ENCODE peak calls at places on chromosomes 4 and X, in six cellular contexts. P is endothelial cell of umbilical vein; R is Right ventricle myocardium superior; N is effector memory CD8-positive, alpha-beta T cell; S is neuronal stem cell; H is ELR. Y is an unnamed sample.

GRCh38 chr4:107901213-107901934 is 30.0 kb upstream of the CYP2U1 start:
- DNase-seq in S (no peak), R (no peak), H (no peak), P (no peak), N (no peak), Y (no peak)

GRCh38 chrX:11702965-11703631 is 37.4 kb upstream of the ARHGAP6 start:
- DNase-seq in H (no peak), P (no peak), N (no peak), S (no peak), R (no peak), Y (no peak)

GRCh38 chr4:115629270-115629669 is 515.9 kb upstream of the NDST4 start:
- DNase-seq in R (no peak), N (no peak), P (no peak), S (no peak), H (no peak), Y (no peak)

GRCh38 chrX:118964252-118964651 is 10.2 kb upstream of the LONRF3 start:
- DNase-seq in P (no peak), H (no peak), N (no peak), R (no peak), S (no peak), Y (no peak)

GRCh38 chrX:51456814-51457213 is 39.6 kb downstream of the NUDT11 start:
- DNase-seq in S (no peak), R (no peak), P (no peak), N (no peak), H (no peak), Y (no peak)

GRCh38 chrX:115952417-115953092 is 218.0 kb upstream of the AGTR2 start:
- DNase-seq in R (no peak), S (no peak), P (no peak), N (no peak), H (no peak), Y (no peak)

GRCh38 chrX:72621163-72621562 is 48.5 kb upstream of the HDAC8 start:
- DNase-seq in H (peak), P (no peak), R (no peak), S (no peak), N (no peak), Y (no peak)

GRCh38 chr4:78410651-78411050 is 140.9 kb upstream of the ANXA3 start:
- DNase-seq in R (no peak), S (no peak), N (no peak), P (no peak), H (no peak), Y (no peak)

GRCh38 chrX:149283853-149284252 is 221.3 kb downstream of the IDS start:
- DNase-seq in N (no peak), R (no peak), P (no peak), S (no peak), H (no peak), Y (no peak)

GRCh38 chr4:18934197-18934596 is 912.6 kb upstream of the LCORL start:
- DNase-seq in H (peak), S (no peak), R (no peak), P (no peak), N (no peak), Y (peak)

GRCh38 chr4:86453044-86453501 is 93.2 kb upstream of the MAPK10 start:
- DNase-seq in S (no peak), H (no peak), R (peak), N (no peak), P (no peak), Y (no peak)

GRCh38 chrX:140439455-140439854 is 65.4 kb downstream of the SOX3 start:
- DNase-seq in S (peak), N (no peak), R (peak), P (no peak), H (no peak), Y (peak)

GRCh38 chr4:185127021-185127925 is 15.8 kb upstream of the SLC25A4 start:
- DNase-seq in R (peak), H (peak), S (no peak), N (no peak), P (peak), Y (no peak)

GRCh38 chr4:38867478-38868054 is at the start of gene FAM114A1:
- DNase-seq in S (peak), H (peak), R (peak), P (peak), N (no peak), Y (peak)

GRCh38 chr4:181350578-181351420 is 892.4 kb upstream of the TENM3 start:
- DNase-seq in H (no peak), P (no peak), N (no peak), R (no peak), S (peak), Y (no peak)

GRCh38 chr4:169030575-169030982 is 20.5 kb upstream of the CBR4 start:
- DNase-seq in H (peak), R (no peak), N (no peak), S (no peak), P (peak), Y (no peak)

GRCh38 chrX:72272868-72273267 is 4.2 kb downstream of the RPS4X start:
- DNase-seq in S (no peak), R (no peak), H (peak), P (no peak), N (no peak), Y (no peak)

GRCh38 chr4:40196724-40197281 is at the start of gene RHOH:
- DNase-seq in R (no peak), S (no peak), H (no peak), P (no peak), N (peak), Y (no peak)

GRCh38 chr4:168451744-168452394 is 28.4 kb downstream of the DDX60L start:
- DNase-seq in P (peak), H (peak), R (no peak), N (no peak), S (no peak), Y (no peak)

GRCh38 chr4:90745176-90745575 is 618.0 kb downstream of the CCSER1 start:
- DNase-seq in N (no peak), P (no peak), S (no peak), R (no peak), H (peak), Y (no peak)

GRCh38 chr4:173246719-173247118 is 78.1 kb downstream of the GALNT7 start:
- DNase-seq in R (no peak), H (no peak), N (no peak), P (no peak), S (no peak), Y (peak)

GRCh38 chr4:5958199-5958735 is 60.0 kb downstream of the C4orf50 start:
- DNase-seq in P (no peak), H (no peak), S (no peak), N (no peak), R (no peak), Y (no peak)

GRCh38 chr4:88187766-88188165 is 29.3 kb upstream of the ABCG2 start:
- DNase-seq in N (no peak), H (no peak), S (no peak), P (no peak), R (no peak), Y (no peak)

GRCh38 chrX:15915959-15916703 is 61.5 kb upstream of the AP1S2 start:
- DNase-seq in N (no peak), P (no peak), R (no peak), H (peak), S (no peak), Y (no peak)

GRCh38 chrX:112259375-112259774 is 176.8 kb upstream of the TRPC5 start:
- DNase-seq in R (no peak), S (no peak), H (no peak), P (no peak), N (no peak), Y (no peak)

GRCh38 chr4:6520051-6520450 is 47.6 kb upstream of the PPP2R2C start:
- DNase-seq in S (no peak), N (no peak), H (no peak), R (no peak), P (no peak), Y (no peak)

GRCh38 chr4:121888134-121888533 is 17.9 kb upstream of the BBS7 start:
- DNase-seq in S (no peak), H (no peak), R (no peak), P (no peak), N (no peak), Y (no peak)

GRCh38 chr4:89838005-89838404 is 1.0 kb upstream of the SNCA start:
- DNase-seq in H (peak), N (no peak), R (no peak), S (no peak), P (peak), Y (peak)

GRCh38 chr4:106715825-106716224 is 320.3 kb downstream of the DKK2 start:
- DNase-seq in P (no peak), N (no peak), S (no peak), R (no peak), H (no peak), Y (no peak)

GRCh38 chr4:1209821-1210220 is 37.4 kb upstream of the SPON2 start:
- DNase-seq in P (peak), S (peak), R (peak), H (no peak), N (no peak), Y (no peak)

GRCh38 chrX:65609237-65609636 is 58.2 kb upstream of the MSN start:
- DNase-seq in N (no peak), P (no peak), S (no peak), R (no peak), H (no peak), Y (no peak)